ENCODE peak calls at places on chromosome 11, in four cellular contexts. One of them, this sample, is unnamed.

GRCh38 chr11:33064033-33064825 is 24.9 kb downstream of the TCP11L1 start:
- DNase-seq in stimulated activated naive CD4-positive, alpha-beta T cell: no peak
- DNase-seq in RPMI7951: peak
- DNase-seq in ELF-1: no peak
- DNase-seq in this sample: no peak

GRCh38 chr11:130979386-130979972 is 63.2 kb upstream of the SNX19 start:
- DNase-seq in stimulated activated naive CD4-positive, alpha-beta T cell: no peak
- DNase-seq in RPMI7951: peak
- DNase-seq in ELF-1: peak
- DNase-seq in this sample: no peak

GRCh38 chr11:77793972-77794371 is 26.6 kb downstream of the RSF1 start:
- DNase-seq in ELF-1: no peak
- DNase-seq in stimulated activated naive CD4-positive, alpha-beta T cell: no peak
- DNase-seq in RPMI7951: no peak
- DNase-seq in this sample: no peak

GRCh38 chr11:32116668-32117067 is 25.8 kb downstream of the RCN1 start:
- DNase-seq in RPMI7951: peak
- DNase-seq in stimulated activated naive CD4-positive, alpha-beta T cell: no peak
- DNase-seq in ELF-1: no peak
- DNase-seq in this sample: no peak

GRCh38 chr11:46120711-46121327 is 435 bp downstream of the PHF21A start:
- DNase-seq in RPMI7951: peak
- DNase-seq in stimulated activated naive CD4-positive, alpha-beta T cell: peak
- DNase-seq in ELF-1: peak
- DNase-seq in this sample: peak

GRCh38 chr11:60204922-60205321 is 22.0 kb upstream of the MS4A6A start:
- DNase-seq in RPMI7951: no peak
- DNase-seq in stimulated activated naive CD4-positive, alpha-beta T cell: no peak
- DNase-seq in ELF-1: no peak
- DNase-seq in this sample: no peak

GRCh38 chr11:123505546-123506299 is 75.7 kb downstream of the GRAMD1B start:
- DNase-seq in ELF-1: peak
- DNase-seq in stimulated activated naive CD4-positive, alpha-beta T cell: no peak
- DNase-seq in RPMI7951: no peak
- DNase-seq in this sample: no peak

GRCh38 chr11:123103326-123103980 is 41.5 kb upstream of the HSPA8 start:
- DNase-seq in stimulated activated naive CD4-positive, alpha-beta T cell: peak
- DNase-seq in RPMI7951: peak
- DNase-seq in ELF-1: peak
- DNase-seq in this sample: peak

GRCh38 chr11:5280582-5281102 is 10.9 kb upstream of the HBE1 start:
- DNase-seq in stimulated activated naive CD4-positive, alpha-beta T cell: no peak
- DNase-seq in RPMI7951: peak
- DNase-seq in ELF-1: peak
- DNase-seq in this sample: peak

GRCh38 chr11:59413646-59414045 is 12.6 kb downstream of the OR5A2 start:
- DNase-seq in ELF-1: no peak
- DNase-seq in RPMI7951: no peak
- DNase-seq in stimulated activated naive CD4-positive, alpha-beta T cell: no peak
- DNase-seq in this sample: no peak

GRCh38 chr11:88188251-88189030 is 13.2 kb upstream of the RAB38 start:
- DNase-seq in ELF-1: peak
- DNase-seq in stimulated activated naive CD4-positive, alpha-beta T cell: no peak
- DNase-seq in RPMI7951: no peak
- DNase-seq in this sample: no peak

GRCh38 chr11:77418981-77419592 is 54.8 kb downstream of the PAK1 start:
- DNase-seq in ELF-1: no peak
- DNase-seq in RPMI7951: no peak
- DNase-seq in stimulated activated naive CD4-positive, alpha-beta T cell: no peak
- DNase-seq in this sample: no peak

GRCh38 chr11:62680825-62681240 is 2.0 kb upstream of the UBXN1 start:
- DNase-seq in RPMI7951: peak
- DNase-seq in ELF-1: peak
- DNase-seq in stimulated activated naive CD4-positive, alpha-beta T cell: peak
- DNase-seq in this sample: peak

GRCh38 chr11:134802116-134802515 is 390.1 kb upstream of the B3GAT1 start:
- DNase-seq in RPMI7951: no peak
- DNase-seq in ELF-1: peak
- DNase-seq in stimulated activated naive CD4-positive, alpha-beta T cell: no peak
- DNase-seq in this sample: no peak